ENCODE peak calls at places on chromosomes 2 and 18, in five cellular contexts. One of them, this sample, is unnamed.

GRCh38 chr2:11680181-11680900 is 10.3 kb upstream of the NTSR2 start:
- DNase-seq in coronary artery: peak
- DNase-seq in foreskin fibroblast: peak
- DNase-seq in neural crest cell: no peak
- DNase-seq in adrenal gland: peak
- DNase-seq in this sample: no peak

GRCh38 chr2:167013227-167013626 is 124.9 kb downstream of the XIRP2 start:
- DNase-seq in foreskin fibroblast: no peak
- DNase-seq in neural crest cell: no peak
- DNase-seq in adrenal gland: no peak
- DNase-seq in coronary artery: no peak
- DNase-seq in this sample: no peak

GRCh38 chr2:239273280-239274234 is 127.3 kb downstream of the HDAC4 start:
- DNase-seq in coronary artery: peak
- DNase-seq in neural crest cell: no peak
- DNase-seq in adrenal gland: peak
- DNase-seq in foreskin fibroblast: no peak
- DNase-seq in this sample: no peak

GRCh38 chr18:61554117-61554776 is 221.0 kb downstream of the CDH20 start:
- DNase-seq in neural crest cell: no peak
- DNase-seq in adrenal gland: no peak
- DNase-seq in coronary artery: no peak
- DNase-seq in foreskin fibroblast: no peak
- DNase-seq in this sample: no peak

GRCh38 chr2:10283106-10284062 is 19.3 kb upstream of the HPCAL1 start:
- DNase-seq in adrenal gland: peak
- DNase-seq in neural crest cell: no peak
- DNase-seq in foreskin fibroblast: peak
- DNase-seq in coronary artery: no peak
- DNase-seq in this sample: no peak

GRCh38 chr2:154375625-154376020 is 322.9 kb upstream of the KCNJ3 start:
- DNase-seq in foreskin fibroblast: peak
- DNase-seq in neural crest cell: no peak
- DNase-seq in coronary artery: no peak
- DNase-seq in adrenal gland: no peak
- DNase-seq in this sample: no peak

GRCh38 chr2:126244937-126245336 is 411.0 kb upstream of the GYPC start:
- DNase-seq in adrenal gland: peak
- DNase-seq in foreskin fibroblast: no peak
- DNase-seq in coronary artery: no peak
- DNase-seq in neural crest cell: peak
- DNase-seq in this sample: peak

GRCh38 chr18:11002796-11003195 is 146.6 kb downstream of the PIEZO2 start:
- DNase-seq in neural crest cell: no peak
- DNase-seq in coronary artery: no peak
- DNase-seq in foreskin fibroblast: no peak
- DNase-seq in adrenal gland: no peak
- DNase-seq in this sample: no peak

GRCh38 chr18:74652392-74652988 is 54.8 kb downstream of the ZNF407 start:
- DNase-seq in neural crest cell: no peak
- DNase-seq in coronary artery: no peak
- DNase-seq in adrenal gland: no peak
- DNase-seq in foreskin fibroblast: peak
- DNase-seq in this sample: no peak

GRCh38 chr2:149006883-149007543 is 31.5 kb upstream of the LYPD6B start:
- DNase-seq in foreskin fibroblast: no peak
- DNase-seq in neural crest cell: no peak
- DNase-seq in adrenal gland: no peak
- DNase-seq in coronary artery: no peak
- DNase-seq in this sample: no peak

GRCh38 chr2:38120829-38121228 is 44.9 kb upstream of the CYP1B1 start:
- DNase-seq in neural crest cell: no peak
- DNase-seq in foreskin fibroblast: no peak
- DNase-seq in adrenal gland: no peak
- DNase-seq in coronary artery: no peak
- DNase-seq in this sample: no peak

GRCh38 chr18:26963292-26963691 is 97.8 kb upstream of the AQP4 start:
- DNase-seq in foreskin fibroblast: peak
- DNase-seq in neural crest cell: no peak
- DNase-seq in adrenal gland: no peak
- DNase-seq in coronary artery: no peak
- DNase-seq in this sample: no peak
- TF ChIP-seq CTCF in foreskin fibroblast: no peak
- TF ChIP-seq CTCF in neural crest cell: peak
- TF ChIP-seq CTCF in adrenal gland: peak
- TF ChIP-seq CTCF in coronary artery: no peak
- TF ChIP-seq CTCF in this sample: no peak

GRCh38 chr2:159988412-159988970 is 73.9 kb downstream of the PLA2R1 start:
- DNase-seq in coronary artery: no peak
- DNase-seq in neural crest cell: no peak
- DNase-seq in foreskin fibroblast: no peak
- DNase-seq in adrenal gland: no peak
- DNase-seq in this sample: no peak

GRCh38 chr2:159995038-159995437 is 67.4 kb downstream of the PLA2R1 start:
- DNase-seq in foreskin fibroblast: no peak
- DNase-seq in coronary artery: no peak
- DNase-seq in adrenal gland: no peak
- DNase-seq in neural crest cell: no peak
- DNase-seq in this sample: no peak

GRCh38 chr2:159984034-159984433 is 78.4 kb downstream of the PLA2R1 start:
- DNase-seq in neural crest cell: no peak
- DNase-seq in foreskin fibroblast: no peak
- DNase-seq in adrenal gland: no peak
- DNase-seq in coronary artery: no peak
- DNase-seq in this sample: no peak

GRCh38 chr2:159987136-159987535 is 75.3 kb downstream of the PLA2R1 start:
- DNase-seq in adrenal gland: no peak
- DNase-seq in neural crest cell: no peak
- DNase-seq in foreskin fibroblast: no peak
- DNase-seq in coronary artery: no peak
- DNase-seq in this sample: no peak

GRCh38 chr2:159989249-159989648 is 73.2 kb downstream of the PLA2R1 start:
- DNase-seq in adrenal gland: no peak
- DNase-seq in neural crest cell: no peak
- DNase-seq in foreskin fibroblast: no peak
- DNase-seq in coronary artery: no peak
- DNase-seq in this sample: no peak
- TF ChIP-seq CTCF in adrenal gland: no peak
- TF ChIP-seq CTCF in neural crest cell: no peak
- TF ChIP-seq CTCF in foreskin fibroblast: no peak
- TF ChIP-seq CTCF in coronary artery: no peak
- TF ChIP-seq CTCF in this sample: peak

DNA sequence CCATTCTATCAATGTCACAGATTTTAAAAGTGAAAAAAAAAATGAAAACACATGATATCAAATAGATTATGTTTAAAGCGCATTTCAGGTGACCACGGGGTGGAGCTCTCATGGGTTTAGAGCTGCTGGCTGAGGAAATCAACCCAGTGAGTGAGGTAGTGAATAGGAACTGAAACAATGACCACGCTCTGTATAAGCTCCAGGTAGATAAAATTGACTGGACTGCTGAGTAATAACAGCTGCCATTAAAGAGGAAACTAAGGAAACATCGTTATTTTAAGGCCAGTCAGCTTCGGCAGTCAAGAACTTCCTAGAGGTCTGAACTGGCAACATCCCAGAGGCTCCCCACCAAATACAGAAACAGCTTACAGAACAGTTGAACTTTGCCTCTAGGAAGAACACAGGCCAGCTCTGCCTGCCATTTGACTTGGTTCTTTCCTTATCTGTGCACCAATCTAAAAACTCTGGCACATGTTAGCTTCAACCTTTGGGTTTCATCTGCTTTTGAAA is 185.9 kb downstream of the PDE1A start:
- DNase-seq in coronary artery: no peak
- DNase-seq in neural crest cell: peak
- DNase-seq in adrenal gland: peak
- DNase-seq in foreskin fibroblast: peak
- DNase-seq in this sample: no peak
- TF ChIP-seq CTCF in coronary artery: no peak
- TF ChIP-seq CTCF in neural crest cell: peak
- TF ChIP-seq CTCF in adrenal gland: peak
- TF ChIP-seq CTCF in foreskin fibroblast: peak
- TF ChIP-seq CTCF in this sample: peak

DNA sequence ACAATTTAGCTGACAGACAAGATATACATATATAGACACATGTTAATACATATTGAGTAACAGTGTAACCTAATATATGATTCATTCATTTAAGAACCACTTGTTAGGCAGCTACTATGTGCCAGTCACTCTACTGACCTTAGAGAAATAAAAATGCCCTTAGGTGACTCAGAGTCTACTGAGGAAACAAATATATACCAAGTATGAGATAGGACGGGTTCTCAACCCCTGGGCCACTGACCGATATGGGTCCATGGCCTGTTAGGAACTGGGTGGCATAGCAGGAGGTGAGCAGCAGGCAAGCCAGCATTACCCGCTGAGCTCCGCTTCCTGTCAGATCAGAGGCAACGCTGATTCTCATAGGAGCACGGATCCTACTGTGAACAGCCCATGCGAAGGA is 14.8 kb downstream of the STRN start:
- DNase-seq in adrenal gland: no peak
- DNase-seq in neural crest cell: no peak
- DNase-seq in coronary artery: no peak
- DNase-seq in foreskin fibroblast: peak
- DNase-seq in this sample: no peak
- TF ChIP-seq CTCF in adrenal gland: no peak
- TF ChIP-seq CTCF in neural crest cell: no peak
- TF ChIP-seq CTCF in coronary artery: no peak
- TF ChIP-seq CTCF in foreskin fibroblast: no peak
- TF ChIP-seq CTCF in this sample: no peak

GRCh38 chr18:48418409-48419267 is 9.5 kb upstream of the ZBTB7C start:
- DNase-seq in foreskin fibroblast: no peak
- DNase-seq in adrenal gland: no peak
- DNase-seq in coronary artery: no peak
- DNase-seq in neural crest cell: no peak
- DNase-seq in this sample: no peak

GRCh38 chr18:48422947-48423378 is 13.8 kb upstream of the ZBTB7C start:
- DNase-seq in adrenal gland: no peak
- DNase-seq in coronary artery: no peak
- DNase-seq in neural crest cell: no peak
- DNase-seq in foreskin fibroblast: no peak
- DNase-seq in this sample: no peak

GRCh38 chr18:48412339-48412929 is 3.3 kb upstream of the ZBTB7C start:
- DNase-seq in adrenal gland: peak
- DNase-seq in foreskin fibroblast: peak
- DNase-seq in neural crest cell: peak
- DNase-seq in coronary artery: no peak
- DNase-seq in this sample: no peak

GRCh38 chr18:48419268-48420022 is 10.3 kb upstream of the ZBTB7C start:
- DNase-seq in foreskin fibroblast: no peak
- DNase-seq in coronary artery: no peak
- DNase-seq in neural crest cell: no peak
- DNase-seq in adrenal gland: no peak
- DNase-seq in this sample: no peak

GRCh38 chr18:48418000-48418399 is 8.8 kb upstream of the ZBTB7C start:
- DNase-seq in coronary artery: no peak
- DNase-seq in neural crest cell: no peak
- DNase-seq in adrenal gland: no peak
- DNase-seq in foreskin fibroblast: peak
- DNase-seq in this sample: no peak
- TF ChIP-seq CTCF in coronary artery: no peak
- TF ChIP-seq CTCF in neural crest cell: no peak
- TF ChIP-seq CTCF in adrenal gland: no peak
- TF ChIP-seq CTCF in foreskin fibroblast: no peak
- TF ChIP-seq CTCF in this sample: no peak

GRCh38 chr18:48937869-48938750 is 12.7 kb downstream of the SMAD7 start:
- DNase-seq in neural crest cell: no peak
- DNase-seq in adrenal gland: no peak
- DNase-seq in coronary artery: no peak
- DNase-seq in foreskin fibroblast: no peak
- DNase-seq in this sample: no peak
- TF ChIP-seq CTCF in neural crest cell: no peak
- TF ChIP-seq CTCF in adrenal gland: no peak
- TF ChIP-seq CTCF in coronary artery: no peak
- TF ChIP-seq CTCF in foreskin fibroblast: no peak
- TF ChIP-seq CTCF in this sample: no peak

GRCh38 chr2:174035981-174036742 is 71.0 kb upstream of the SP3 start:
- DNase-seq in adrenal gland: no peak
- DNase-seq in foreskin fibroblast: peak
- DNase-seq in coronary artery: no peak
- DNase-seq in neural crest cell: no peak
- DNase-seq in this sample: no peak
- TF ChIP-seq CTCF in adrenal gland: peak
- TF ChIP-seq CTCF in foreskin fibroblast: no peak
- TF ChIP-seq CTCF in coronary artery: no peak
- TF ChIP-seq CTCF in neural crest cell: peak
- TF ChIP-seq CTCF in this sample: peak